ENCODE peak calls at places on chromosomes 7 and 10, in six cellular contexts. One of them, this sample, is unnamed.

GRCh38 chr10:107614939-107615665 is 450.6 kb upstream of the SORCS1 start:
- DNase-seq in IMR-90: peak; percentile 39
- DNase-seq in mesenchymal stem cell: peak; percentile 80
- DNase-seq in mesendoderm: no peak
- DNase-seq in neuronal stem cell: no peak
- DNase-seq in H1: no peak
- DNase-seq in this sample: no peak

GRCh38 chr7:9231683-9232082 is 798.3 kb downstream of the NXPH1 start:
- DNase-seq in mesenchymal stem cell: no peak
- DNase-seq in IMR-90: no peak
- DNase-seq in mesendoderm: peak; percentile 28
- DNase-seq in neuronal stem cell: no peak
- DNase-seq in H1: no peak
- DNase-seq in this sample: no peak

GRCh38 chr10:82609845-82610244 is 734.9 kb downstream of the NRG3 start:
- DNase-seq in mesenchymal stem cell: no peak
- DNase-seq in mesendoderm: peak; percentile 76
- DNase-seq in H1: no peak
- DNase-seq in IMR-90: no peak
- DNase-seq in neuronal stem cell: no peak
- DNase-seq in this sample: peak; percentile 31

GRCh38 chr7:47788083-47788482 is 160.2 kb downstream of the PKD1L1 start:
- DNase-seq in mesenchymal stem cell: no peak
- DNase-seq in mesendoderm: no peak
- DNase-seq in neuronal stem cell: no peak
- DNase-seq in H1: no peak
- DNase-seq in IMR-90: no peak
- DNase-seq in this sample: no peak

GRCh38 chr10:86341361-86341811 is 25.2 kb downstream of the GRID1 start:
- DNase-seq in neuronal stem cell: no peak
- DNase-seq in mesendoderm: no peak
- DNase-seq in H1: no peak
- DNase-seq in mesenchymal stem cell: no peak
- DNase-seq in IMR-90: no peak
- DNase-seq in this sample: no peak

GRCh38 chr7:80432166-80432565 is 79.7 kb downstream of the GNAT3 start:
- DNase-seq in H1: no peak
- DNase-seq in IMR-90: peak; percentile 57
- DNase-seq in neuronal stem cell: no peak
- DNase-seq in mesenchymal stem cell: no peak
- DNase-seq in mesendoderm: no peak
- DNase-seq in this sample: no peak

GRCh38 chr7:36315309-36315948 is 74.2 kb upstream of the ANLN start:
- DNase-seq in neuronal stem cell: no peak
- DNase-seq in H1: no peak
- DNase-seq in mesendoderm: peak; percentile 61
- DNase-seq in mesenchymal stem cell: no peak
- DNase-seq in IMR-90: no peak
- DNase-seq in this sample: no peak

GRCh38 chr7:155369-156000 is 36.9 kb upstream of the FAM20C start:
- DNase-seq in mesenchymal stem cell: peak; percentile 13
- DNase-seq in IMR-90: peak; percentile 36
- DNase-seq in mesendoderm: no peak
- DNase-seq in H1: no peak
- DNase-seq in neuronal stem cell: no peak
- DNase-seq in this sample: no peak

GRCh38 chr7:151400626-151401315 is 9.1 kb downstream of the WDR86 start:
- DNase-seq in H1: no peak
- DNase-seq in IMR-90: no peak
- DNase-seq in mesenchymal stem cell: no peak
- DNase-seq in neuronal stem cell: no peak
- DNase-seq in mesendoderm: peak; percentile 36
- DNase-seq in this sample: no peak

GRCh38 chr10:120022357-120022756 is 129.8 kb downstream of the SEC23IP start:
- DNase-seq in IMR-90: no peak
- DNase-seq in H1: no peak
- DNase-seq in mesenchymal stem cell: no peak
- DNase-seq in mesendoderm: no peak
- DNase-seq in neuronal stem cell: no peak
- DNase-seq in this sample: no peak

GRCh38 chr10:106378251-106378650 is 786.3 kb downstream of the SORCS1 start:
- DNase-seq in mesenchymal stem cell: no peak
- DNase-seq in H1: no peak
- DNase-seq in mesendoderm: peak; percentile 28
- DNase-seq in neuronal stem cell: no peak
- DNase-seq in IMR-90: no peak
- DNase-seq in this sample: no peak

GRCh38 chr10:22332116-22332692 is 11.3 kb downstream of the BMI1 start:
- DNase-seq in mesendoderm: no peak
- DNase-seq in H1: no peak
- DNase-seq in IMR-90: no peak
- DNase-seq in mesenchymal stem cell: no peak
- DNase-seq in neuronal stem cell: peak; percentile 31
- DNase-seq in this sample: no peak

GRCh38 chr7:98354511-98355249 is 46.2 kb downstream of the BAIAP2L1 start:
- DNase-seq in mesenchymal stem cell: peak; percentile 89
- DNase-seq in H1: peak; percentile 33
- DNase-seq in neuronal stem cell: no peak
- DNase-seq in mesendoderm: peak; percentile 86
- DNase-seq in IMR-90: peak; percentile 82
- DNase-seq in this sample: peak; percentile 57

GRCh38 chr7:641269-641671 is 85.2 kb upstream of the DNAAF5 start:
- DNase-seq in mesenchymal stem cell: peak; percentile 20
- DNase-seq in mesendoderm: no peak
- DNase-seq in neuronal stem cell: no peak
- DNase-seq in H1: no peak
- DNase-seq in IMR-90: no peak
- DNase-seq in this sample: no peak

GRCh38 chr7:10998984-10999757 is 25.5 kb downstream of the PHF14 start:
- DNase-seq in mesenchymal stem cell: peak; percentile 15
- DNase-seq in H1: no peak
- DNase-seq in neuronal stem cell: no peak
- DNase-seq in mesendoderm: no peak
- DNase-seq in IMR-90: peak; percentile 0
- DNase-seq in this sample: no peak

GRCh38 chr7:69602522-69602921 is 4.2 kb downstream of the AUTS2 start:
- DNase-seq in H1: no peak
- DNase-seq in neuronal stem cell: no peak
- DNase-seq in mesenchymal stem cell: no peak
- DNase-seq in mesendoderm: no peak
- DNase-seq in IMR-90: no peak
- DNase-seq in this sample: no peak

GRCh38 chr7:69599879-69600764 is 1.8 kb downstream of the AUTS2 start:
- DNase-seq in mesendoderm: peak; percentile 36
- DNase-seq in H1: no peak
- DNase-seq in IMR-90: no peak
- DNase-seq in neuronal stem cell: peak; percentile 40
- DNase-seq in mesenchymal stem cell: no peak
- DNase-seq in this sample: no peak

GRCh38 chr7:69605070-69605469 is 6.8 kb downstream of the AUTS2 start:
- DNase-seq in H1: no peak
- DNase-seq in neuronal stem cell: no peak
- DNase-seq in mesenchymal stem cell: no peak
- DNase-seq in IMR-90: no peak
- DNase-seq in mesendoderm: no peak
- DNase-seq in this sample: no peak

GRCh38 chr7:69603937-69604494 is 5.7 kb downstream of the AUTS2 start:
- DNase-seq in mesendoderm: no peak
- DNase-seq in IMR-90: no peak
- DNase-seq in mesenchymal stem cell: no peak
- DNase-seq in neuronal stem cell: no peak
- DNase-seq in H1: no peak
- DNase-seq in this sample: no peak

DNA sequence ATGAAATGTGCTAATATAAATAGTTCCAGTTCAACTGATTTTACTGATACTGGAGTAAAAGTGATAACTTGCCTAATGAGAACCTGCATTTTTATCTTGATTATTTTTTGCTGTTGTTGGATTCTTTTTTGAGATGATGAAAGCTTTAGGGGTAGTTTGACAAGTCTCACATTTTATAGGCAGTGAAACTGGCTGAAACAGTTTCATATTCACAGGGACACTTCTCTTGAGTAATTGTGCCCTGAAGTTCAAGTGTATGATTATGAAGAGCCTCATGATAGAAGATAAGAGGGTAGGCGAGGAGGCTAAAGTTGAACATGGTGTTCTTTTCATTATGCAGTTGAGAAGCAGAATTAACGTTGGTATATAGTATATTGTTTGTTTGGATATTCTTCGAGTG is 5.1 kb downstream of the AUTS2 start:
- DNase-seq in H1: no peak
- DNase-seq in IMR-90: no peak
- DNase-seq in mesendoderm: no peak
- DNase-seq in neuronal stem cell: no peak
- DNase-seq in mesenchymal stem cell: no peak
- DNase-seq in this sample: no peak
- H2BK15ac ChIP-seq in H1: no peak overlapping the region
- H2BK15ac ChIP-seq in IMR-90: no peak overlapping the region
- H2BK15ac ChIP-seq in mesendoderm: no peak overlapping the region
- H2BK15ac ChIP-seq in neuronal stem cell: no peak overlapping the region
- H2BK15ac ChIP-seq in mesenchymal stem cell: no peak overlapping the region
- H2BK15ac ChIP-seq in this sample: no peak overlapping the region

DNA sequence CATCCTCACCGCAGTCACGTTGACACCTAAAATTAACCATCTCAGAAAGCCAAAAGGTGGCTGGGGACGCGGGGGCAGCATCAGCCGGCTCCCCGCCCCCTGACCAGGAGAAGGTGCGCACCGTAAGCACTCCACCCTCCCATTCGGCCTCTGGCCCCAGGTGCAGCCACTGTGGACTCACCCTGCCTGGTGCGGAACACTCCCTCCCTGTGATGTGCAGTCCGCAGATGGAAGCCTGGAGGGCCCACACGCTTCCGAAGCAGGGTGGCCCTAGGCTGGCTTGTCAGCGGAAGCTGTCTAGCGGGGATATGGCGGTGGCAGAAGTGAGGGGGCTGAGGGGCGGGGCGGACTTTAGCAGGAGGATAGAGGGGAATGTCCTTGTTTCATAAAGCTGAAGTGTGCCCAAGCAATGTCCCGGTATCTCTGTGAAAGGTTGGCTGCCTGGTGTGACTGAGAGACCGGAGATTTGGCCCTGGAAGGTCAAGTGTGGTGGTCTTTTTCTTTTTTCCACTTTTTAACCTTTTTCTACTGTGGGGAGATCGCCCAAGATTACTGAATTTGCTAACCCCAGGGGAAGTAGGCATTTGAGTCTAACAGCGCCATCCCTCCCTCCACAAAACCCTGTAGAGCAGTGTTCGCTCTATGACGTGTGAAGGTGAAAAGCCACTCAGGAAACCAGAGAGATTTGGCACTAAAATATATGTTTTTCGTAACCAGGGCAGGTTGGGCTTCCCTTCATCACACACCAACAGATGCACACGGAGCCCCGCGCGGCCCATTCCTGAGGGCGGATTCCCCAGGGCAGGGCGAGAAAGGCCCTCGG is 74.7 kb downstream of the CXCL12 start:
- DNase-seq in H1: no peak
- DNase-seq in mesenchymal stem cell: no peak
- DNase-seq in neuronal stem cell: no peak
- DNase-seq in mesendoderm: no peak
- DNase-seq in IMR-90: no peak
- DNase-seq in this sample: no peak
- H4K8ac ChIP-seq in H1: peak overlapping the region; percentile 68
- H4K8ac ChIP-seq in mesenchymal stem cell: peak overlapping the region; percentile 95
- H4K8ac ChIP-seq in neuronal stem cell: no peak overlapping the region
- H4K8ac ChIP-seq in mesendoderm: no peak overlapping the region
- H4K8ac ChIP-seq in IMR-90: no peak overlapping the region
- H4K8ac ChIP-seq in this sample: no peak overlapping the region

DNA sequence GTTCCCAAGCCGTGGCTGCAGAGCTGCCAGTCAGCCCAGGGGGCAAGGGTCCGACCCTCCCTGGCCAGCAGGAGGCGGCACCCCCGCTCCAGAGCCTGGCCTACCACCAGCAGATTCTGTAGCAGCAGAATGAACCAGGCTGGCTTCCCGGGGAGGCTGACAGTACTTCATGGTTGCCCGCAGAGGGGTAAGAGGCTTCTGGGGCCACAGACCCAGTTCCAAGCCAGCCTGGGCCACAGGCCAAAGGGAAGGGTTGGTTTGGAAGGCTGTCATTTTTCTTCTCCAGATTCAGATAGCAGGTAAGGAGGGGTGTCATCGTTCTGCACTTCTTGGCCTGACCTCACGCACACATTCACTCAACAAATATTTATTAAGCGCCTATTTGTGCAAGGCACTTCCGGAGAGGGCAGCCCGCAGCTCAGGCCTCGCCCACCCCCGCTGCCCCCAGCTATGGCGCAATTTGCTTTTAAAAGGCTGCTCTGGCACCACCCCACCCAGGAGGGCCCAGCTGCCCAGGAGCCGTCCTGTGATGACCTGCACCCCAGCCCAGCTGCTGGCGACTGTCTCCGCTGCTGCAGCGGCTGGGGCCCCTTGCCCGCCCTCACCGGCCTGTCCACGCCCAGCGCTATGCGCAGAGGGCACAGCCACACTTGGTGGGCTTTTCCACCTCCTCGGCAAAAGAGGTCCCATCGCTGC is 168.5 kb downstream of the LCOR start:
- DNase-seq in mesenchymal stem cell: no peak
- DNase-seq in H1: no peak
- DNase-seq in mesendoderm: peak; percentile 23
- DNase-seq in IMR-90: no peak
- DNase-seq in neuronal stem cell: no peak
- DNase-seq in this sample: peak; percentile 65
- H3K4ac ChIP-seq in mesenchymal stem cell: no peak overlapping the region
- H3K4ac ChIP-seq in H1: no peak overlapping the region
- H3K4ac ChIP-seq in mesendoderm: no peak overlapping the region
- H3K4ac ChIP-seq in IMR-90: no peak overlapping the region
- H3K4ac ChIP-seq in neuronal stem cell: peak overlapping the region; percentile 93
- H3K4ac ChIP-seq in this sample: no peak overlapping the region

GRCh38 chr10:133442191-133442966 is 11.4 kb upstream of the SCART1 start:
- DNase-seq in neuronal stem cell: no peak
- DNase-seq in mesendoderm: no peak
- DNase-seq in mesenchymal stem cell: no peak
- DNase-seq in H1: no peak
- DNase-seq in IMR-90: no peak
- DNase-seq in this sample: no peak

GRCh38 chr10:133441780-133442179 is 12.0 kb upstream of the SCART1 start:
- DNase-seq in H1: no peak
- DNase-seq in mesenchymal stem cell: no peak
- DNase-seq in IMR-90: no peak
- DNase-seq in mesendoderm: no peak
- DNase-seq in neuronal stem cell: no peak
- DNase-seq in this sample: no peak

GRCh38 chr10:133440633-133441285 is 13.0 kb upstream of the SCART1 start:
- DNase-seq in mesendoderm: no peak
- DNase-seq in IMR-90: no peak
- DNase-seq in mesenchymal stem cell: no peak
- DNase-seq in H1: no peak
- DNase-seq in neuronal stem cell: no peak
- DNase-seq in this sample: no peak

GRCh38 chr10:133439517-133440461 is 14.0 kb upstream of the SCART1 start:
- DNase-seq in IMR-90: no peak
- DNase-seq in mesenchymal stem cell: no peak
- DNase-seq in H1: no peak
- DNase-seq in mesendoderm: no peak
- DNase-seq in neuronal stem cell: no peak
- DNase-seq in this sample: no peak

GRCh38 chr10:133438711-133439273 is 14.4 kb upstream of the SPRN start:
- DNase-seq in mesendoderm: peak; percentile 8
- DNase-seq in IMR-90: no peak
- DNase-seq in mesenchymal stem cell: no peak
- DNase-seq in H1: no peak
- DNase-seq in neuronal stem cell: no peak
- DNase-seq in this sample: no peak
- H2BK15ac ChIP-seq in mesendoderm: no peak overlapping the region
- H2BK15ac ChIP-seq in IMR-90: no peak overlapping the region
- H2BK15ac ChIP-seq in mesenchymal stem cell: no peak overlapping the region
- H2BK15ac ChIP-seq in H1: no peak overlapping the region
- H2BK15ac ChIP-seq in neuronal stem cell: no peak overlapping the region
- H2BK15ac ChIP-seq in this sample: no peak overlapping the region

GRCh38 chr10:31759816-31760626 is 168.6 kb downstream of the ARHGAP12 start:
- DNase-seq in H1: peak; percentile 90
- DNase-seq in mesendoderm: peak; percentile 99
- DNase-seq in neuronal stem cell: peak; percentile 94
- DNase-seq in mesenchymal stem cell: peak; percentile 99
- DNase-seq in IMR-90: peak; percentile 97
- DNase-seq in this sample: peak; percentile 98
- H4K8ac ChIP-seq in H1: peak overlapping the region; percentile 90
- H4K8ac ChIP-seq in mesendoderm: peak overlapping the region; percentile 28
- H4K8ac ChIP-seq in neuronal stem cell: no peak overlapping the region
- H4K8ac ChIP-seq in mesenchymal stem cell: peak overlapping the region; percentile 88
- H4K8ac ChIP-seq in IMR-90: peak overlapping the region; percentile 93
- H4K8ac ChIP-seq in this sample: no peak overlapping the region

This sample was measured in H9.